ENCODE peak calls at places on chromosome 5, in five cellular contexts. Y is lower lobe of right lung; Z is CD8-positive, alpha-beta T cell; U is CD8-positive, alpha-beta memory T cell; T is right lobe of liver. F is an unnamed sample. For H3K4me1, the result is how much of the 10 kb centered on the place peaks cover.

GRCh38 chr5:54774281-54775171 is 210.9 kb downstream of the ESM1 start:
- DNase-seq in Y (peak), Z (no peak), U (no peak), T (no peak), F (peak)

GRCh38 chr5:68738236-68738635 is 355.6 kb upstream of the SLC30A5 start:
- DNase-seq in Y (no peak), Z (no peak), U (no peak), T (no peak), F (no peak)

GRCh38 chr5:57085306-57086081 is 88.4 kb upstream of the GPBP1 start:
- DNase-seq in Y (no peak), Z (no peak), U (no peak), T (no peak), F (no peak)

GRCh38 chr5:74402553-74402952 is 238.0 kb downstream of the ENC1 start:
- DNase-seq in Y (peak), Z (no peak), U (no peak), T (no peak), F (no peak)

GRCh38 chr5:102760815-102761214 is 5.7 kb downstream of the PAM start:
- DNase-seq in Y (no peak), Z (no peak), U (no peak), T (no peak), F (no peak)

GRCh38 chr5:75574791-75575190 is 36.5 kb upstream of the ANKDD1B start:
- DNase-seq in Y (no peak), Z (no peak), U (no peak), T (no peak), F (no peak)

GRCh38 chr5:81717221-81717620 is 33.7 kb downstream of the SSBP2 start:
- DNase-seq in Y (no peak), Z (no peak), U (no peak), T (no peak), F (no peak)

GRCh38 chr5:99000878-99001277 is 72.1 kb upstream of the CHD1 start:
- DNase-seq in Y (no peak), Z (no peak), U (no peak), T (no peak), F (no peak)

GRCh38 chr5:113280541-113280940 is 154.2 kb downstream of the TSSK1B start:
- DNase-seq in Y (no peak), Z (no peak), U (no peak), T (no peak), F (no peak)

GRCh38 chr5:29697786-29698414 is 1495.6 kb upstream of the CDH6 start:
- DNase-seq in Y (no peak), Z (no peak), U (no peak), T (no peak), F (no peak)

DNA sequence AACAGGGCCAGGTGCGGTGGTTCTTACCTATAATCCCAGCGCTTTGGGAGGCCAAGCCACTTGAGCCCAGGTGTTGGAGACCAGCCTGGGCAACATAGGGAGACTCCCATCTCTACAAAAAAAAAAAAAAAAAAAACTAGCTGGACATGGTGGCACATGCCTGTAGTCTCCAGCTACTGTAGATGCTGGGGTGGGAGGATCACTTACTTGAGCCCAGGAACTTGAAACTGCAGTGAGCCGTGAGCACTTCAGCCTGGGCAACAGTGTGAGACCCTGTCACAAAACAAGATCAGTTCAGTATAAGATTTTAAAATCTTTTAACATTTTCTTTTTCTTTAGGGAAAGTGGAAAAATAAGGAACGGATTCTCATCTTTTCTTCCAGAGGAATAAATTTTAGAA is 2.5 kb downstream of the BRIX1 start:
- DNase-seq in Y (no peak), Z (no peak), U (no peak), T (no peak), F (no peak)
- H3K4me3 ChIP-seq in Y (no peak), Z (no peak), U (no peak), T (no peak), F (no peak)

DNA sequence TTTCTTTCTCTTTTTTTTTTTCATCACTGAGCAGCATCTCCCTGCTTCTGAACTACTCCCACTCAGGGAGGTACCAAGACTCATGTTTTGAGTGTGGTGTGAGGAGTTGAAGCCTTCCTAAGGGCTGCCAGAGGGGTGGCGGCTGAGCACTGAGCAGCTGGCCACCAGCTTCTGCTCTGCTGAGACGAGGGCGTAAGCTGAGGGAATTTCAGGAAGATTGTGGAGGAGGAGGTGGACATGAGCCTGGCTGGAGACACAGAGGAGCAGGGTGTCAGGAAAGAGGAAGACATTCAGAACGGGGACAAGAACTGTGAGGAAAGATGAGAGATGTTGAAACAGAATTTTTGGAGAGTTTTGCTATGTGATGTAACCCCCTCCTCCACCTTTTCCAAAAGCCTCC is 7.8 kb downstream of the LCP2 start:
- DNase-seq in Y (no peak), Z (no peak), U (no peak), T (no peak), F (no peak)
- H3K4me1 ChIP-seq in Y (half or more), Z (half or more), U (half or more), T (under half), F (under half)

GRCh38 chr5:141510850-141511718 is 22.2 kb downstream of the PCDHGC5 start:
- DNase-seq in Y (no peak), Z (no peak), U (no peak), T (no peak), F (no peak)

GRCh38 chr5:141513021-141513626 is 24.2 kb downstream of the PCDHGC5 start:
- DNase-seq in Y (no peak), Z (peak), U (no peak), T (no peak), F (peak)

GRCh38 chr5:141510160-141510559 is 21.3 kb downstream of the PCDHGC5 start:
- DNase-seq in Y (no peak), Z (no peak), U (no peak), T (no peak), F (no peak)

GRCh38 chr5:141512390-141513020 is 23.6 kb downstream of the PCDHGC5 start:
- DNase-seq in Y (peak), Z (peak), U (peak), T (peak), F (peak)

DNA sequence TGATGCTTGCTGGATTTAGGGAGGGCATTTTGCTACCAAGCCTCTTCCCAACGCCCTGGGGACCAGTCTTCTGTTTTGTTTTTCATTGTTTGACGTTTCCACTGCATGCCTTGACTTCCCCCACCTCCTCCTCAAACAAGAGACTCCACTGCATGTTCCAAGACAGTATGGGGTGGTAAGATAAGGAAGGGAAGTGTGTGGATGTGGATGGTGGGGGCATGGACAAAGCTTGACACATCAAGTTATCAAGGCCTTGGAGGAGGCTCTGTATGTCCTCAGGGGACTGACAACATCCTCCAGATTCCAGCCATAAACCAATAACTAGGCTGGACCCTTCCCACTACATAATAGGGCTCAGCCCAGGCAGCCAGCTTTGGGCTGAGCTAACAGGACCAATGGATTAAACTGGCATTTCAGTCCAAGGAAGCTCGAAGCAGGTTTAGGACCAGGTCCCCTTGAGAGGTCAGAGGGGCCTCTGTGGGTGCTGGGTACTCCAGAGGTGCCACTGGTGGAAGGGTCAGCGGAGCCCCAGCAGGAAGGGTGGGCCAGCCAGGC is 23.0 kb downstream of the PCDHGC5 start:
- DNase-seq in Y (no peak), Z (no peak), U (no peak), T (no peak), F (no peak)
- H3K4me3 ChIP-seq in Y (no peak), Z (no peak), U (peak), T (no peak), F (no peak)

GRCh38 chr5:180779985-180780610 is 22.5 kb downstream of the MGAT1 start:
- DNase-seq in Y (no peak), Z (no peak), U (no peak), T (no peak), F (no peak)
- H3K4me1 ChIP-seq in Y (under half), Z (under half), U (under half), T (under half), F (under half)

DNA sequence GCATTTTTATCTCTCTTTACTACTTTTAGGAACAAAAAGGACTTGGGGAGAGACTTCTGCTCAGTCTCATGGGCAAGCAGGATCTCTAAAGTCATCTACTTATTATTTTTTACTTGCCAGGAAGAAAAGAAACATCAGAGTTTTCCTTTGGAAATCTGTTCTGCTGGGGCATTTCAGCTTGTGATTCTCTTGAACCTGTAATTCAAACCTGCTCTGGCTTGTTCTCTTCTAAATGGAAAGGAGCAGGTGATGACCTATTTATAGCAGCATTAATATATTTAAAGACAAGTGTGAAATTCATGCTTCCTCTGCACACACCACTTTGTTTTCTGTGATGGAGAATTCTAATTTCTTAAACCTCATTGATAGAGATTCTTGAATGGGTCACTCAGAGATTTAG is 2.0 kb downstream of the ADCY2 start:
- DNase-seq in Y (no peak), Z (no peak), U (no peak), T (no peak), F (no peak)
- H3K4me3 ChIP-seq in Y (no peak), Z (no peak), U (no peak), T (no peak), F (no peak)

F was measured in mucosa of descending colon.